ENCODE peak calls at places on chromosomes 2 and 18, in four cellular contexts. S is G401; Q is stimulated activated naive CD8-positive, alpha-beta T cell treated with anti-CD3 and anti-CD28 coated beads, Interleukin-15, Interleukin-2, amounts not matched to agents 100 U/mL and 50 U/mL, for 24 hours; Y is NCI-H774. E is an unnamed sample.
A peak's percentile ranks its signal among the peaks of the same experiment; 100 is the strongest.

GRCh38 chr2:216408426-216409315 is 3.6 kb upstream of the SMARCAL1 start:
- DNase-seq in Y (no peak), Q (no peak), S (peak; percentile 77), E (no peak)

GRCh38 chr2:205746408-205746785 is 64.1 kb downstream of the NRP2 start:
- DNase-seq in Q (no peak), Y (no peak), S (peak; percentile 62), E (no peak)

GRCh38 chr2:64325477-64325851 is 128.5 kb upstream of the LGALSL start:
- DNase-seq in Q (no peak), S (no peak), Y (no peak), E (no peak)

GRCh38 chr2:45121236-45121927 is 112.1 kb upstream of the SIX2 start:
- DNase-seq in Y (no peak), Q (no peak), S (no peak), E (no peak)

GRCh38 chr2:50291535-50291934 is 740.4 kb downstream of the NRXN1 start:
- DNase-seq in Y (no peak), S (no peak), Q (no peak), E (no peak)

GRCh38 chr2:75561566-75562512 is 1.1 kb upstream of the EVA1A start:
- DNase-seq in Q (no peak), S (no peak), Y (no peak), E (no peak)

GRCh38 chr2:21317131-21317530 is 193.4 kb downstream of the TDRD15 start:
- DNase-seq in Y (peak; percentile 30), S (peak; percentile 23), Q (peak; percentile 27), E (peak; percentile 81)

GRCh38 chr2:154264024-154264423 is 392.3 kb downstream of the GALNT13 start:
- DNase-seq in Y (no peak), Q (no peak), S (no peak), E (no peak)

GRCh38 chr18:56650056-56650455 is 1.1 kb upstream of the WDR7 start:
- DNase-seq in Y (no peak), Q (no peak), S (no peak), E (no peak)

GRCh38 chr18:21257383-21257782 is 15.4 kb downstream of the GREB1L start:
- DNase-seq in S (no peak), Q (no peak), Y (no peak), E (no peak)

GRCh38 chr2:49154891-49155290 is 576 bp upstream of the FSHR start:
- DNase-seq in Y (no peak), Q (no peak), S (no peak), E (no peak)

GRCh38 chr2:221100467-221101089 is 471.5 kb downstream of the EPHA4 start:
- DNase-seq in S (no peak), Q (no peak), Y (no peak), E (no peak)

GRCh38 chr2:172339431-172340010 is 87.9 kb upstream of the ITGA6 start:
- DNase-seq in S (no peak), Y (no peak), Q (no peak), E (no peak)

GRCh38 chr2:230358305-230358704 is 31.3 kb downstream of the SP140L start:
- DNase-seq in S (no peak), Q (no peak), Y (no peak), E (no peak)

GRCh38 chr18:50697509-50697908 is 122.3 kb downstream of the MRO start:
- DNase-seq in Y (no peak), Q (no peak), S (no peak), E (no peak)

GRCh38 chr2:39377226-39377939 is 59.7 kb downstream of the MAP4K3 start:
- DNase-seq in Y (no peak), S (no peak), Q (peak; percentile 41), E (peak; percentile 70)

GRCh38 chr2:135245055-135245454 is 193.0 kb downstream of the RAB3GAP1 start:
- DNase-seq in Q (peak; percentile 16), Y (no peak), S (no peak), E (peak; percentile 32)

GRCh38 chr18:68734311-68734710 is 19.4 kb upstream of the TMX3 start:
- DNase-seq in Q (no peak), Y (no peak), S (no peak), E (no peak)

GRCh38 chr2:121828281-121828731 is 72.9 kb downstream of the TSN start:
- DNase-seq in S (no peak), Q (no peak), Y (no peak), E (no peak)

GRCh38 chr2:117979911-117980341 is 33.9 kb downstream of the CCDC93 start:
- DNase-seq in S (no peak), Q (no peak), Y (no peak), E (no peak)

GRCh38 chr18:42030586-42031182 is 75.7 kb downstream of the PIK3C3 start:
- DNase-seq in Y (no peak), S (peak; percentile 40), Q (no peak), E (peak; percentile 11)

GRCh38 chr2:56263876-56264275 is 80.1 kb downstream of the CCDC85A start:
- DNase-seq in S (no peak), Y (no peak), Q (no peak), E (no peak)

GRCh38 chr2:12826781-12827180 is 110.0 kb downstream of the TRIB2 start:
- DNase-seq in Q (no peak), S (no peak), Y (no peak), E (no peak)

GRCh38 chr2:146952691-146953090 is 892.1 kb upstream of the ACVR2A start:
- DNase-seq in Y (no peak), S (no peak), Q (no peak), E (no peak)

GRCh38 chr2:204695506-204695905 is 150.2 kb downstream of the PARD3B start:
- DNase-seq in Y (no peak), S (no peak), Q (no peak), E (no peak)

GRCh38 chr2:231037731-231038482 is 584 bp downstream of the C2orf72 start:
- DNase-seq in Q (no peak), Y (no peak), S (no peak), E (no peak)

GRCh38 chr18:4251873-4252272 is 203.2 kb downstream of the DLGAP1 start:
- DNase-seq in Q (no peak), S (peak; percentile 71), Y (no peak), E (no peak)

GRCh38 chr2:235583144-235583543 is 89.3 kb downstream of the AGAP1 start:
- DNase-seq in Q (no peak), Y (no peak), S (no peak), E (no peak)

GRCh38 chr2:151989378-151989777 is 109.5 kb downstream of the CACNB4 start:
- DNase-seq in Y (no peak), Q (no peak), S (no peak), E (no peak)

E was measured in K562.